ENCODE peak calls at places on chromosomes 16 and 17, in four cellular contexts. B, A, R and T are unnamed samples.

GRCh38 chr17:7001562-7001961 is 5.7 kb downstream of the ALOX12 start:
- DNase-seq in R (no peak), B (no peak), A (no peak), T (peak; percentile 84)

GRCh38 chr16:88768041-88768876 is 16.8 kb downstream of the PIEZO1 start:
- DNase-seq in R (no peak), B (peak; percentile 59), A (no peak), T (no peak)

GRCh38 chr16:1001096-1001495 is 19.5 kb downstream of the SOX8 start:
- DNase-seq in R (no peak), A (no peak), B (no peak), T (no peak)

GRCh38 chr16:8937803-8938202 is 25.9 kb downstream of the USP7 start:
- DNase-seq in R (no peak), B (no peak), A (no peak), T (no peak)

GRCh38 chr17:2173005-2173404 is 118.1 kb downstream of the HIC1 start:
- DNase-seq in A (no peak), B (no peak), R (no peak), T (no peak)

GRCh38 chr17:32927724-32928526 is at the start of gene TMEM98:
- DNase-seq in B (peak; percentile 82), R (no peak), A (no peak), T (peak; percentile 43)

GRCh38 chr17:56300191-56300590 is 146.9 kb downstream of the ANKFN1 start:
- DNase-seq in B (no peak), A (no peak), R (no peak), T (no peak)

GRCh38 chr17:60526726-60527125 is 684 bp upstream of the APPBP2 start:
- DNase-seq in A (no peak), B (no peak), R (no peak), T (no peak)

GRCh38 chr17:68238894-68239293 is 8.9 kb upstream of the AMZ2 start:
- DNase-seq in B (no peak), R (no peak), A (no peak), T (no peak)

GRCh38 chr16:81513204-81514040 is 68.8 kb downstream of the CMIP start:
- DNase-seq in B (no peak), A (no peak), R (peak; percentile 90), T (peak; percentile 48)

GRCh38 chr17:15278381-15278780 is 13.3 kb upstream of the PMP22 start:
- DNase-seq in R (no peak), B (no peak), A (no peak), T (no peak)

GRCh38 chr17:2949469-2950044 is 113.8 kb downstream of the OR1D5 start:
- DNase-seq in R (no peak), B (no peak), A (no peak), T (no peak)

GRCh38 chr16:81582655-81583441 is 138.2 kb downstream of the CMIP start:
- DNase-seq in R (peak; percentile 79), B (no peak), A (no peak), T (no peak)

GRCh38 chr16:30747331-30747730 is 894 bp upstream of the PHKG2 start:
- DNase-seq in R (no peak), A (no peak), B (no peak), T (no peak)

GRCh38 chr16:82700541-82701240 is 73.9 kb downstream of the CDH13 start:
- DNase-seq in R (no peak), B (no peak), A (peak; percentile 12), T (no peak)

GRCh38 chr17:61467416-61468262 is 15.4 kb downstream of the TBX4 start:
- DNase-seq in A (no peak), B (peak; percentile 44), R (no peak), T (peak; percentile 79)

GRCh38 chr16:30602595-30603277 is 7.5 kb downstream of the ZNF689 start:
- DNase-seq in B (no peak), R (no peak), A (no peak), T (no peak)

GRCh38 chr17:76772842-76773521 is 35.1 kb downstream of the MFSD11 start:
- DNase-seq in A (no peak), B (no peak), R (peak; percentile 59), T (no peak)

GRCh38 chr17:57406131-57406980 is 150.0 kb downstream of the MSI2 start:
- DNase-seq in A (no peak), R (peak; percentile 61), B (no peak), T (no peak)
- TF ChIP-seq CREM in A (no peak), R (no peak), B (no peak), T (no peak)

GRCh38 chr17:35138218-35138617 is 3.9 kb downstream of the NLE1 start:
- DNase-seq in R (no peak), B (no peak), A (no peak), T (no peak)

GRCh38 chr17:35142467-35142796 is 329 bp upstream of the NLE1 start:
- DNase-seq in R (no peak), B (no peak), A (no peak), T (no peak)

GRCh38 chr17:35146214-35146833 is 1.3 kb upstream of the UNC45B start:
- DNase-seq in B (no peak), A (no peak), R (peak; percentile 69), T (no peak)

GRCh38 chr17:35144840-35145239 is 2.7 kb upstream of the NLE1 start:
- DNase-seq in R (no peak), A (no peak), B (no peak), T (no peak)

GRCh38 chr17:35141681-35142466 is at the start of gene NLE1:
- DNase-seq in A (peak; percentile 36), R (peak; percentile 65), B (peak; percentile 95), T (peak; percentile 89)
- TF ChIP-seq CREM in A (peak; percentile 58), R (no peak), B (peak; percentile 73), T (peak; percentile 68)

GRCh38 chr17:64385187-64386083 is 5.2 kb downstream of the PECAM1 start:
- DNase-seq in A (peak; percentile 66), B (peak; percentile 68), R (peak; percentile 96), T (no peak)
- TF ChIP-seq CREM in A (peak; percentile 35), B (peak; percentile 59), R (no peak), T (no peak)

DNA sequence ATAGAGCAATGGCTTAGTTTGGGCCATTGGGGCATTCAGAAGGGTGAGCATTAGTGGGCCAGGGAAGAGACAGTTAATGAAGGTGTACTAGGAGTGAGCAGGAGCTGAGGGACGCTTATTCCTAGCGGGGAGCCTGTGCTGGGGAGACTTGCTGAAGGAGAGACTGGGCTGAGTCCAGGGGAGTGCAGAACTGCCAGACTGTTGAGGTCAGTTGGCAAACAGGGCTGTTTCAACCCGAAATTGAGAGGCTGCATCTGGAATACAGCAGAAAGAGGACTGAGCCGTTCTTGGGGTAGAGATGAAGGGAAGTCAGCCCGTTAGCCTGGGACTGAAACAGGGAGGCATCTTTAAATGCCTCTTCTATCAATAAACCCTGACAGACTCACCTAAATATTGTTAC is 33.2 kb downstream of the MAP2K6 start:
- DNase-seq in A (no peak), R (no peak), B (no peak), T (no peak)
- TF ChIP-seq CREM in A (no peak), R (no peak), B (no peak), T (no peak)

DNA sequence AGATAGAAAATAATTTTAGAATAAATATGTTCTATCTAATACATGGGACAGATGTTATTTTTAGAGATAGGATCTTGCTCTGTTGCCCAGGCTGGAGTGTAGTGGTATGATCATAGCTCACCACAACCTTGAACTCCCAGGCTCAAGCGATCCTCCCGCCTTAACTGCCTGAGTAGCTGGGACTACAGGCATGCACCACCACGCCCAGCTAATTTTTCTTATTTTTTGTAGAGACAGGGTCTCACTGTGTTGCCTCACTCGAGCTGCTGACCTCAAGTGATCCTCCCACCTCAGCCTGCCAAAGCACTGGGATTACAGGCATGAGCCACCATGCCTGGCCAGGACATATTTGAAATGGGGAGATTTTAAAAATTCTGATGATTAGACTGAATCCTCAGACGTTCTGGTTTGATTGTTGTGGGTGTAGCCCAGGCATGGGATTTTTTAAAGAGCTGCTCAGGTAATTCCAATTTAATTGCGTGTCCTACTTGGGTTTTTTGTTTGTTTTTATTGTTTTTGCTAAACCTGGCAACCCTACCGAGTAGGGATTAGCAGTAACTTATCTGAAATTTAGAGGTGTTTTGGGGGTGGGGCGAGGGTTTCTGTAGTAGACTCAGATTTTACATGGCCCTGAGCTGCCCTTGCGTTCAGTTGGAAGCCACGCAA is 142.9 kb downstream of the RAB11FIP4 start:
- DNase-seq in A (no peak), R (no peak), B (no peak), T (no peak)
- TF ChIP-seq CREM in A (no peak), R (no peak), B (no peak), T (no peak)

DNA sequence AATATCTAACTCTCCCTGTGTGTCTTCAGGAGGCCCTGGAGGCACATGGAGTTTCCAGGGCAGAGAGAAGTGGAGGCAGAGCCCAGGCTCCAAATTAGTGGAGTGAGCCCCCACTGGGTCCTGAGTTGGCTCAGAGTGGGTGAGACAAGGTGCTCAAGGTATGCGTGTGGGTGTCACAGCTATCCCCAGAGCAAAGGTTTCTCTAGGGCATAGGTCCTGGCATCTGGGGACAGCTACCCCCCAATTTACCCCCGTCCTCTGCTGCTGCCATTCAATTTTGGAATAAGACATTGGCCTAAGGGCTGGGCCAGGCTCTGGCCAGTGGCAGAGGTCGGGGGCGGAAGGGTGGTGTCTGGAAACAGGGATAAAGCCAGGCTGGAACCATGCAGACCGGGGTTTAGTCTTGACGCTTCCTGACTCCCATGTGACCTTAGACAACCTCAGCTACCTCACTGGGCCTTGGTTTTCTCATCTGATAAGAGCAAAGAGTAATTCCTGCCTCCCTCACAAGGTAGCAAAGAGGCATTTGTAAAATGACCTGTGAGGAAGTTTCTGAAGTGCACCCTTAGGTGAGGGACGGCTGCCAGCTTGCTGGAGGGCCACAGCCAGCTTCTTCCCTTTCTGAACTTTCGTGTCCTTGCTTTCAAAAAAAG is 78.2 kb upstream of the TMEM97 start:
- DNase-seq in R (no peak), B (no peak), A (no peak), T (no peak)
- TF ChIP-seq CREM in R (no peak), B (no peak), A (no peak), T (no peak)

GRCh38 chr16:28193530-28194423 is 18.0 kb downstream of the XPO6 start:
- DNase-seq in A (no peak), B (no peak), R (no peak), T (no peak)

GRCh38 chr16:28196331-28196987 is 15.3 kb downstream of the XPO6 start:
- DNase-seq in A (no peak), B (no peak), R (no peak), T (no peak)

GRCh38 chr16:28191364-28191985 is 20.3 kb downstream of the XPO6 start:
- DNase-seq in B (no peak), A (no peak), R (no peak), T (no peak)

GRCh38 chr16:28195859-28196258 is 15.9 kb downstream of the XPO6 start:
- DNase-seq in R (no peak), A (no peak), B (no peak), T (no peak)

DNA sequence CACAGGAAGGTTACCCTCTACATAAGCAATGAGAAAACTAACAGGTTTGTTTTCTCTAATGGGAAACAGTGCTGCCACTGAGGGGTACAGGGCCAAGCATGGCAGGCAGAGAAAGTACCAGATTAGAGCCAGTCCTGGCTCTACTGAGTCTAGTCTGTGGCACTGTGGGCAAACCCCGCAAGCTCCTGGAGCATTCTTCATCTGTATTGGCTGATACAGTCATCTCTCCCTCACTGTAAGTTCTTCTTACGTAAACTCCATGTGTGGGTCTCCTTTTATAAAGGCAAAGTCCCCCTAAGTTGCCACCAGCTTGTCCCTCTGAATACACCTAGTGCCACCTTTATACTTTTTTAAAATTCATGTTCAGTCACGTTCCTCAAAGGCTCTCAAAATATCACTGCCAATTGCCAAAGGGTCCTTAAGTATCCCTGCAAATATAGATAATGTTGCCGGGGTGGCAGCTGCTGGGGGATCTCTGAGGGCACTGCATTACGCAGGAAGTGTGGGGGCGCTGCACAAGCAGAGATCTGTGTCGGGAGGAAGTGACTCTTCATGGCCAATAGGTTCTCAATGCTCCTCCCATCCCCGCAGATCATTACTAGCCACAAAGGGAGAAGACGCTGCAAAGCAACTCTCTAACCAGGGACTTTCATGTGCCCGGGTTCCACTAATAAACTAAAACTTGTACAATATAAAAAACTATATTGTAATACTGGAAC is 18.8 kb downstream of the XPO6 start:
- DNase-seq in A (no peak), B (no peak), R (no peak), T (no peak)
- TF ChIP-seq CREM in A (peak; percentile 27), B (no peak), R (no peak), T (no peak)